ENCODE peak calls at places on chromosomes 13 and 19, in seven cellular contexts. B is H54; Y is stimulated activated naive CD8-positive, alpha-beta T cell treated with anti-CD3 and anti-CD28 coated beads, Interleukin-15, amount 100 ng/mL, for 72 hours; N is dermis blood vessel endothelial cell; P is cardiac fibroblast; O is NCI-H1694; E is EH. M is an unnamed sample.

GRCh38 chr13:114185182-114185971 is 6.3 kb downstream of the CFAP97D2 start:
- DNase-seq in E (no peak), Y (no peak), B (no peak), O (no peak), N (no peak), P (no peak), M (no peak)

GRCh38 chr19:3849787-3850186 is 19.1 kb downstream of the ZFR2 start:
- DNase-seq in P (no peak), B (no peak), Y (no peak), O (no peak), N (no peak), E (no peak), M (no peak)

GRCh38 chr13:78712866-78713265 is 53.9 kb upstream of the OBI1 start:
- DNase-seq in B (no peak), N (no peak), O (no peak), Y (no peak), E (no peak), P (no peak), M (peak)

GRCh38 chr13:75648446-75648845 is 12.3 kb downstream of the LMO7 start:
- DNase-seq in E (no peak), P (no peak), O (no peak), B (no peak), Y (no peak), N (no peak), M (no peak)

GRCh38 chr19:55152017-55152416 is 3.0 kb upstream of the TNNT1 start:
- DNase-seq in N (no peak), E (peak), Y (no peak), B (no peak), P (no peak), O (no peak), M (peak)

GRCh38 chr13:54733639-54734038 is 1705.0 kb downstream of the OLFM4 start:
- DNase-seq in B (no peak), E (no peak), Y (no peak), N (no peak), P (no peak), O (no peak), M (peak)

GRCh38 chr13:48490241-48490640 is 42.6 kb downstream of the RCBTB2 start:
- DNase-seq in E (peak), P (no peak), N (no peak), B (no peak), Y (no peak), O (no peak), M (no peak)

GRCh38 chr13:36815069-36815468 is 4.0 kb upstream of the RFXAP start:
- DNase-seq in N (peak), P (no peak), B (no peak), O (no peak), E (peak), Y (no peak), M (peak)

GRCh38 chr13:50275392-50276063 is 260.3 kb downstream of the KCNRG start:
- DNase-seq in E (no peak), N (no peak), Y (no peak), B (no peak), O (peak), P (no peak), M (peak)

GRCh38 chr19:57708641-57709354 is at the start of gene ZNF154:
- DNase-seq in O (no peak), B (no peak), P (peak), Y (peak), N (peak), E (no peak), M (no peak)

GRCh38 chr13:26498524-26499208 is 58.8 kb upstream of the WASF3 start:
- DNase-seq in O (no peak), N (peak), Y (no peak), E (peak), P (peak), B (no peak), M (peak)

GRCh38 chr19:5293607-5294089 is 47.0 kb downstream of the PTPRS start:
- DNase-seq in B (no peak), O (peak), Y (peak), E (peak), N (no peak), P (peak), M (peak)

GRCh38 chr13:51101636-51102218 is 9.3 kb downstream of the C13orf42 start:
- DNase-seq in N (no peak), O (no peak), B (no peak), Y (no peak), P (no peak), E (no peak), M (peak)

GRCh38 chr19:30790048-30790680 is 418.0 kb downstream of the ZNF536 start:
- DNase-seq in B (no peak), N (no peak), P (no peak), O (no peak), E (no peak), Y (no peak), M (no peak)

GRCh38 chr19:49677232-49677881 is at the start of gene PRMT1:
- DNase-seq in P (no peak), B (no peak), Y (no peak), E (peak), O (no peak), N (peak), M (peak)

GRCh38 chr13:98406475-98406874 is 170.4 kb downstream of the STK24 start:
- DNase-seq in P (no peak), O (no peak), E (no peak), Y (no peak), N (no peak), B (no peak), M (peak)

GRCh38 chr13:21297452-21297851 is 121.0 kb downstream of the MRPL57 start:
- DNase-seq in E (peak), N (no peak), B (no peak), Y (no peak), O (peak), P (no peak), M (peak)

GRCh38 chr13:45718063-45718462 is 15.9 kb downstream of the CBY2 start:
- DNase-seq in E (peak), N (no peak), P (peak), Y (no peak), O (peak), B (peak), M (peak)

GRCh38 chr13:33931397-33931987 is 113.5 kb downstream of the RFC3 start:
- DNase-seq in E (peak), N (peak), P (peak), O (peak), Y (peak), B (peak), M (peak)

GRCh38 chr13:23506071-23506820 is 64.0 kb upstream of the TNFRSF19 start:
- DNase-seq in O (peak), Y (no peak), P (peak), E (peak), B (no peak), N (no peak), M (peak)

GRCh38 chr13:48853381-48854102 is 122.2 kb upstream of the FNDC3A start:
- DNase-seq in O (no peak), P (peak), B (no peak), N (peak), E (peak), Y (no peak), M (no peak)

GRCh38 chr19:33627962-33628839 is 6.4 kb downstream of the CHST8 start:
- DNase-seq in N (no peak), P (no peak), O (peak), B (no peak), Y (no peak), E (no peak), M (no peak)

GRCh38 chr13:23934481-23934880 is 37.2 kb upstream of the C1QTNF9B start:
- DNase-seq in N (no peak), P (no peak), E (no peak), Y (no peak), O (no peak), B (no peak), M (no peak)

GRCh38 chr13:113629814-113630213 is 28.2 kb downstream of the ATP4B start:
- DNase-seq in P (no peak), N (no peak), Y (no peak), O (no peak), B (no peak), E (no peak), M (no peak)

GRCh38 chr13:90918551-90918950 is 428.9 kb upstream of the MIR17HG start:
- DNase-seq in B (no peak), Y (no peak), E (no peak), P (peak), O (no peak), N (no peak), M (no peak)

GRCh38 chr13:67225252-67226159 is 4.6 kb downstream of the PCDH9 start:
- DNase-seq in N (no peak), B (no peak), Y (no peak), E (no peak), P (no peak), O (no peak), M (peak)

GRCh38 chr13:103287659-103288058 is 221.4 kb upstream of the SLC10A2 start:
- DNase-seq in P (peak), O (no peak), Y (no peak), E (no peak), B (no peak), N (no peak), M (no peak)

GRCh38 chr13:113168211-113168610 is 9.8 kb downstream of the PROZ start:
- DNase-seq in Y (no peak), O (no peak), B (no peak), N (no peak), P (no peak), E (no peak), M (no peak)

GRCh38 chr19:28377077-28377476 is 835.9 kb downstream of the UQCRFS1 start:
- DNase-seq in Y (no peak), E (no peak), B (no peak), P (no peak), N (peak), O (no peak), M (no peak)

GRCh38 chr19:15129856-15130580 is 22.8 kb downstream of the SYDE1 start:
- DNase-seq in N (no peak), B (no peak), O (no peak), Y (no peak), E (no peak), P (no peak), M (peak)

GRCh38 chr19:16608290-16608704 is 19.7 kb downstream of the MED26 start:
- DNase-seq in E (peak), N (peak), Y (no peak), P (peak), O (no peak), B (no peak), M (no peak)

GRCh38 chr19:35251456-35251855 is 2.7 kb downstream of the LSR start:
- DNase-seq in Y (no peak), N (no peak), B (no peak), E (no peak), P (no peak), O (no peak), M (no peak)

GRCh38 chr13:35157143-35157755 is 215.2 kb downstream of the NBEA start:
- DNase-seq in O (peak), E (peak), N (peak), P (peak), Y (no peak), B (no peak), M (peak)